ENCODE peak calls at places on chromosomes 4 and X, in five cellular contexts. U, T, Z, I and F are unnamed samples.

GRCh38 chrX:154096140-154097002 is 1.1 kb downstream of the MECP2 start:
- DNase-seq in I (peak; percentile 10), Z (no peak), U (peak; percentile 63), T (no peak), F (peak; percentile 21)

GRCh38 chr4:14961292-14961691 is 41.0 kb upstream of the CPEB2 start:
- DNase-seq in T (no peak), I (no peak), U (no peak), Z (no peak), F (no peak)

GRCh38 chr4:31360786-31361185 is 640.6 kb downstream of the PCDH7 start:
- DNase-seq in Z (no peak), I (no peak), U (no peak), T (no peak), F (peak; percentile 8)

GRCh38 chr4:128560754-128561495 is 248.6 kb upstream of the JADE1 start:
- DNase-seq in Z (no peak), T (no peak), U (peak; percentile 54), I (no peak), F (no peak)

GRCh38 chr4:87853108-87853507 is 20.3 kb downstream of the MEPE start:
- DNase-seq in U (peak; percentile 62), Z (no peak), T (no peak), I (no peak), F (peak; percentile 62)

GRCh38 chr4:146255463-146255862 is 41.1 kb downstream of the REELD1 start:
- DNase-seq in Z (peak; percentile 20), T (no peak), U (peak; percentile 83), I (no peak), F (no peak)

GRCh38 chr4:23942491-23942890 is 52.6 kb upstream of the PPARGC1A start:
- DNase-seq in U (no peak), Z (no peak), I (no peak), T (no peak), F (no peak)

GRCh38 chr4:77564231-77564630 is 41.4 kb upstream of the CXCL13 start:
- DNase-seq in U (no peak), Z (no peak), I (no peak), T (no peak), F (peak; percentile 62)

GRCh38 chr4:16027626-16028025 is 56.2 kb downstream of the PROM1 start:
- DNase-seq in Z (no peak), T (no peak), I (no peak), U (no peak), F (no peak)

GRCh38 chr4:60655356-60655755 is 544.8 kb upstream of the ADGRL3 start:
- DNase-seq in Z (no peak), T (no peak), U (no peak), I (no peak), F (no peak)

GRCh38 chr4:87304659-87305277 is 17.9 kb downstream of the HSD17B13 start:
- DNase-seq in Z (no peak), I (no peak), T (no peak), U (no peak), F (peak; percentile 19)

GRCh38 chr4:140688711-140689598 is 67.2 kb downstream of the TBC1D9 start:
- DNase-seq in T (no peak), Z (no peak), U (peak; percentile 33), I (peak; percentile 69), F (no peak)

GRCh38 chr4:87375719-87376291 is 15.2 kb downstream of the HSD17B11 start:
- DNase-seq in U (peak; percentile 79), T (no peak), I (no peak), Z (peak; percentile 54), F (peak; percentile 79)

GRCh38 chr4:98248984-98249383 is 12.2 kb upstream of the RAP1GDS1 start:
- DNase-seq in U (no peak), T (no peak), Z (no peak), I (no peak), F (no peak)

GRCh38 chrX:87578978-87579377 is 61.4 kb downstream of the KLHL4 start:
- DNase-seq in U (no peak), I (no peak), T (no peak), Z (no peak), F (no peak)

GRCh38 chr4:130511776-130512175 is 1415.8 kb downstream of the C4orf33 start:
- DNase-seq in T (no peak), I (no peak), U (no peak), Z (no peak), F (no peak)

GRCh38 chrX:21398424-21398823 is 24.2 kb downstream of the CNKSR2 start:
- DNase-seq in U (no peak), T (no peak), I (peak; percentile 10), Z (no peak), F (no peak)

GRCh38 chrX:72301781-72302180 is 3.9 kb downstream of the CITED1 start:
- DNase-seq in T (no peak), U (no peak), I (no peak), Z (no peak), F (no peak)

GRCh38 chr4:121564840-121565375 is 131.9 kb downstream of the ANXA5 start:
- DNase-seq in U (peak; percentile 52), T (no peak), I (no peak), Z (no peak), F (no peak)

GRCh38 chr4:7055990-7056325 is 11.9 kb downstream of the GRPEL1 start:
- DNase-seq in U (no peak), I (no peak), T (no peak), Z (no peak), F (no peak)